ENCODE peak calls at places on chromosomes 5 and 9, in nine cellular contexts. One of them, this sample, is unnamed. For H3K9me3, the result is how much of the 10 kb centered on the place peaks cover.

GRCh38 chr9:108580021-108580439 is 275.8 kb downstream of the ACTL7B start:
- DNase-seq in Panc1: no peak
- DNase-seq in psoas muscle: no peak
- DNase-seq in uterus: no peak
- DNase-seq in GM23248: peak
- DNase-seq in cardiac muscle cell: no peak
- DNase-seq in tibial nerve: no peak
- DNase-seq in pancreas: no peak
- DNase-seq in trophoblast cell: peak
- DNase-seq in this sample: no peak

GRCh38 chr9:100170085-100170484 is 71.0 kb downstream of the INVS start:
- DNase-seq in tibial nerve: no peak
- DNase-seq in Panc1: no peak
- DNase-seq in cardiac muscle cell: no peak
- DNase-seq in trophoblast cell: no peak
- DNase-seq in uterus: no peak
- DNase-seq in GM23248: peak
- DNase-seq in pancreas: no peak
- DNase-seq in psoas muscle: no peak
- DNase-seq in this sample: no peak

GRCh38 chr5:36607838-36608783 is 1.7 kb downstream of the SLC1A3 start:
- DNase-seq in pancreas: no peak
- DNase-seq in GM23248: peak
- DNase-seq in uterus: no peak
- DNase-seq in cardiac muscle cell: no peak
- DNase-seq in psoas muscle: no peak
- DNase-seq in trophoblast cell: peak
- DNase-seq in tibial nerve: no peak
- DNase-seq in Panc1: no peak
- DNase-seq in this sample: no peak

GRCh38 chr5:101904736-101905135 is 391.3 kb downstream of the SLCO4C1 start:
- DNase-seq in trophoblast cell: no peak
- DNase-seq in Panc1: no peak
- DNase-seq in psoas muscle: no peak
- DNase-seq in cardiac muscle cell: no peak
- DNase-seq in tibial nerve: no peak
- DNase-seq in uterus: no peak
- DNase-seq in pancreas: no peak
- DNase-seq in GM23248: no peak
- DNase-seq in this sample: no peak

GRCh38 chr9:21549251-21549765 is 67.2 kb upstream of the IFNE start:
- DNase-seq in Panc1: no peak
- DNase-seq in GM23248: peak
- DNase-seq in cardiac muscle cell: no peak
- DNase-seq in uterus: no peak
- DNase-seq in trophoblast cell: no peak
- DNase-seq in pancreas: peak
- DNase-seq in psoas muscle: no peak
- DNase-seq in tibial nerve: no peak
- DNase-seq in this sample: no peak

GRCh38 chr5:52134013-52134650 is 653.6 kb upstream of the ITGA1 start:
- DNase-seq in cardiac muscle cell: no peak
- DNase-seq in trophoblast cell: no peak
- DNase-seq in uterus: no peak
- DNase-seq in psoas muscle: no peak
- DNase-seq in Panc1: no peak
- DNase-seq in pancreas: no peak
- DNase-seq in GM23248: no peak
- DNase-seq in tibial nerve: no peak
- DNase-seq in this sample: no peak

GRCh38 chr9:2241461-2241874 is 226.3 kb downstream of the SMARCA2 start:
- DNase-seq in Panc1: no peak
- DNase-seq in pancreas: no peak
- DNase-seq in GM23248: peak
- DNase-seq in trophoblast cell: no peak
- DNase-seq in cardiac muscle cell: no peak
- DNase-seq in uterus: peak
- DNase-seq in psoas muscle: peak
- DNase-seq in tibial nerve: no peak
- DNase-seq in this sample: no peak

GRCh38 chr5:67152400-67152799 is 44.2 kb downstream of the CD180 start:
- DNase-seq in Panc1: no peak
- DNase-seq in tibial nerve: no peak
- DNase-seq in pancreas: no peak
- DNase-seq in GM23248: no peak
- DNase-seq in cardiac muscle cell: no peak
- DNase-seq in trophoblast cell: no peak
- DNase-seq in uterus: no peak
- DNase-seq in psoas muscle: no peak
- DNase-seq in this sample: no peak

GRCh38 chr9:133771486-133772482 is 33.6 kb upstream of the SARDH start:
- DNase-seq in GM23248: no peak
- DNase-seq in psoas muscle: peak
- DNase-seq in tibial nerve: no peak
- DNase-seq in pancreas: peak
- DNase-seq in Panc1: no peak
- DNase-seq in cardiac muscle cell: no peak
- DNase-seq in uterus: peak
- DNase-seq in trophoblast cell: no peak
- DNase-seq in this sample: peak

GRCh38 chr5:66989286-66989685 is 207.3 kb downstream of the CD180 start:
- DNase-seq in Panc1: no peak
- DNase-seq in uterus: no peak
- DNase-seq in tibial nerve: no peak
- DNase-seq in cardiac muscle cell: peak
- DNase-seq in psoas muscle: no peak
- DNase-seq in trophoblast cell: no peak
- DNase-seq in GM23248: peak
- DNase-seq in pancreas: no peak
- DNase-seq in this sample: no peak

GRCh38 chr9:136531904-136532798 is 13.7 kb downstream of the NOTCH1 start:
- DNase-seq in pancreas: no peak
- DNase-seq in uterus: no peak
- DNase-seq in tibial nerve: no peak
- DNase-seq in Panc1: no peak
- DNase-seq in GM23248: no peak
- DNase-seq in trophoblast cell: no peak
- DNase-seq in psoas muscle: no peak
- DNase-seq in cardiac muscle cell: no peak
- DNase-seq in this sample: no peak

GRCh38 chr5:175718401-175719108 is 60.7 kb downstream of the HRH2 start:
- DNase-seq in cardiac muscle cell: peak
- DNase-seq in trophoblast cell: peak
- DNase-seq in uterus: no peak
- DNase-seq in Panc1: no peak
- DNase-seq in pancreas: peak
- DNase-seq in psoas muscle: peak
- DNase-seq in tibial nerve: peak
- DNase-seq in GM23248: peak
- DNase-seq in this sample: peak

GRCh38 chr9:104826109-104826775 is 62.3 kb downstream of the NIPSNAP3B start:
- DNase-seq in pancreas: no peak
- DNase-seq in Panc1: no peak
- DNase-seq in uterus: no peak
- DNase-seq in cardiac muscle cell: no peak
- DNase-seq in psoas muscle: no peak
- DNase-seq in trophoblast cell: no peak
- DNase-seq in tibial nerve: no peak
- DNase-seq in GM23248: no peak
- DNase-seq in this sample: no peak
- H3K9me3 ChIP-seq in pancreas: under half
- H3K9me3 ChIP-seq in Panc1: under half
- H3K9me3 ChIP-seq in uterus: under half
- H3K9me3 ChIP-seq in cardiac muscle cell: under half
- H3K9me3 ChIP-seq in psoas muscle: under half
- H3K9me3 ChIP-seq in trophoblast cell: under half
- H3K9me3 ChIP-seq in tibial nerve: under half
- H3K9me3 ChIP-seq in GM23248: under half
- H3K9me3 ChIP-seq in this sample: under half

GRCh38 chr5:123845356-123846100 is 333.6 kb downstream of the CSNK1G3 start:
- DNase-seq in tibial nerve: no peak
- DNase-seq in trophoblast cell: peak
- DNase-seq in uterus: no peak
- DNase-seq in Panc1: no peak
- DNase-seq in pancreas: no peak
- DNase-seq in cardiac muscle cell: no peak
- DNase-seq in psoas muscle: no peak
- DNase-seq in GM23248: no peak
- DNase-seq in this sample: no peak
- H3K4me3 ChIP-seq in tibial nerve: no peak
- H3K4me3 ChIP-seq in trophoblast cell: no peak
- H3K4me3 ChIP-seq in uterus: no peak
- H3K4me3 ChIP-seq in Panc1: no peak
- H3K4me3 ChIP-seq in pancreas: no peak
- H3K4me3 ChIP-seq in cardiac muscle cell: no peak
- H3K4me3 ChIP-seq in psoas muscle: no peak
- H3K4me3 ChIP-seq in GM23248: no peak
- H3K4me3 ChIP-seq in this sample: no peak

DNA sequence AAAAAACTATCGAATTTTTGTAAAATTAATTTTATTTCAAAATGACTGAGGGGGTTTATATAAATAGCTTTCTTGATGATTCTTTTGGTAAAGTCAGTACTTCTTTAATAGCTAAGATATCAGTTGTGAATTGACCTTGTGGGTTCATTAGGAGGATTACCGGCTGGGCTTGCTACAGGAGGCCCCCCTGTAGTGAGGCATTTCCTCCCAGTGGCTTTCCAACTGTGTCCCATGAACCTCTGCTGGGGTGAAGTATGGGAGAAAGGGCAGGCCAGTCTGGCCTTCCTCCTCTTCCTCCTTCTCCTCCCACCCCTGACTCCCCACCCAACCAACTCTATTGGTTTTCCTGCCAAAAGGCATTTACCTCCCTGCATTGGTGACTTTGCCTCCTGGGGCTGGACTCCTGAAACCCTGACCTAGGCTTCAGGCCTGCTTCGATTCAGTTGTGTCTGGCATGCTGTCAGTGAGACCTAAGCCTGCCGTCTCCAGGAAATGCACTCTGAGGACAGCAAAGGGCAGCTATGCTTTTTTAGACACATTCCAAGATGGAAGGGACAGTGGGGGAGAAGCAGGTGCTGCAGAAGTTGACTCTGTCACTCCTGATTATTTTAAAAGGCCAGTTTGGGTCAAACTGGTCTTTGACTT is 144.8 kb downstream of the HSPA4 start:
- DNase-seq in GM23248: no peak
- DNase-seq in tibial nerve: no peak
- DNase-seq in Panc1: no peak
- DNase-seq in cardiac muscle cell: no peak
- DNase-seq in uterus: no peak
- DNase-seq in pancreas: no peak
- DNase-seq in psoas muscle: no peak
- DNase-seq in trophoblast cell: no peak
- DNase-seq in this sample: no peak
- H3K9me3 ChIP-seq in GM23248: under half
- H3K9me3 ChIP-seq in tibial nerve: under half
- H3K9me3 ChIP-seq in Panc1: under half
- H3K9me3 ChIP-seq in cardiac muscle cell: under half
- H3K9me3 ChIP-seq in uterus: under half
- H3K9me3 ChIP-seq in pancreas: under half
- H3K9me3 ChIP-seq in psoas muscle: under half
- H3K9me3 ChIP-seq in trophoblast cell: under half
- H3K9me3 ChIP-seq in this sample: under half

GRCh38 chr5:987761-988160 is 20.8 kb upstream of the NKD2 start:
- DNase-seq in uterus: no peak
- DNase-seq in pancreas: no peak
- DNase-seq in trophoblast cell: no peak
- DNase-seq in tibial nerve: no peak
- DNase-seq in Panc1: no peak
- DNase-seq in GM23248: no peak
- DNase-seq in cardiac muscle cell: no peak
- DNase-seq in psoas muscle: no peak
- DNase-seq in this sample: no peak
- H3K4me3 ChIP-seq in uterus: no peak
- H3K4me3 ChIP-seq in pancreas: no peak
- H3K4me3 ChIP-seq in trophoblast cell: no peak
- H3K4me3 ChIP-seq in tibial nerve: no peak
- H3K4me3 ChIP-seq in Panc1: no peak
- H3K4me3 ChIP-seq in GM23248: no peak
- H3K4me3 ChIP-seq in cardiac muscle cell: no peak
- H3K4me3 ChIP-seq in psoas muscle: no peak
- H3K4me3 ChIP-seq in this sample: no peak

GRCh38 chr5:179079165-179079987 is 19.2 kb downstream of the ZNF354C start:
- DNase-seq in trophoblast cell: no peak
- DNase-seq in uterus: no peak
- DNase-seq in cardiac muscle cell: no peak
- DNase-seq in GM23248: peak
- DNase-seq in Panc1: no peak
- DNase-seq in psoas muscle: no peak
- DNase-seq in tibial nerve: no peak
- DNase-seq in pancreas: no peak
- DNase-seq in this sample: no peak

DNA sequence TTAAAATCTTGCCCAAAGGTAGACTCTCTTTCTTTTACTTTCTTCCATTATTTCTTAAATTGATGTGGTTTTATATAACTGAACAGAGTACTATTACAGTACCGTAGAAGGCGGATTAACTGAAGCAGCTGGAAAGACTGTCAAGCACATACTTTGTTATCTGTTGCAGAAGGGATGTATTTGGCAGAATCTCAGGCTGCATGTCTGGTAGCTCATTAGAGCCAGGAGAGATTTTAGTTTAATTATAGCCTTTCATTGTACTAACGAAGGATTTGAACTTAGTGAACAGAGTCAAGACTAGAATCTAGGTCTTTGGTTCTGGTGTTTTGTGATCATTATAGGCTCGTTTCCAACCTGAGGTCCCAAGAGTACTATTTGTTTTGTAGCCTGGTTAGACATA is 20.6 kb downstream of the ZNF354C start:
- DNase-seq in tibial nerve: no peak
- DNase-seq in pancreas: no peak
- DNase-seq in uterus: no peak
- DNase-seq in trophoblast cell: no peak
- DNase-seq in cardiac muscle cell: no peak
- DNase-seq in psoas muscle: no peak
- DNase-seq in Panc1: no peak
- DNase-seq in GM23248: no peak
- DNase-seq in this sample: no peak
- H3K9me3 ChIP-seq in tibial nerve: half or more
- H3K9me3 ChIP-seq in pancreas: under half
- H3K9me3 ChIP-seq in uterus: half or more
- H3K9me3 ChIP-seq in trophoblast cell: under half
- H3K9me3 ChIP-seq in cardiac muscle cell: under half
- H3K9me3 ChIP-seq in psoas muscle: half or more
- H3K9me3 ChIP-seq in Panc1: half or more
- H3K9me3 ChIP-seq in GM23248: under half
- H3K9me3 ChIP-seq in this sample: half or more

DNA sequence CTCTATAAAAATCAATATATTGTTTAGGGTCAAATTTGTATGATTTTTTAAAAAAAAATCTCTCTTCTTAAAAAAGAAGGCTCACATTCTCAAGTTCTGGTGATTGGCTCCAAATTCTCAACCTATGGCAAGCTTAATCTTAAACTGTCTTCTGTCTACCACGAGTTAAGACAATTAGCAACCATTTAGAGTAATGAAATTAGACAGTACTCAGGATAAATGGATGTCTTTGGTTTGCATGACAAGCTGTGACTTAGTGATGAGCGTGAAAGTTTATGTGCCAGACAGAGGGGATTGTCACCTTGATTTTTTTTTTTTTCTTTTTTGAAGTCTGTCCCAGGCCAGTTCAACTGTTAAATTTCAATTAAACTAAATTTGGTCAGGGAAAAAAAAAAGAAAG is 1632.3 kb downstream of the MAT2B start:
- DNase-seq in pancreas: no peak
- DNase-seq in trophoblast cell: no peak
- DNase-seq in GM23248: no peak
- DNase-seq in tibial nerve: no peak
- DNase-seq in uterus: no peak
- DNase-seq in cardiac muscle cell: no peak
- DNase-seq in psoas muscle: no peak
- DNase-seq in Panc1: no peak
- DNase-seq in this sample: no peak
- H3K4me3 ChIP-seq in pancreas: no peak
- H3K4me3 ChIP-seq in trophoblast cell: no peak
- H3K4me3 ChIP-seq in GM23248: no peak
- H3K4me3 ChIP-seq in tibial nerve: no peak
- H3K4me3 ChIP-seq in uterus: no peak
- H3K4me3 ChIP-seq in cardiac muscle cell: no peak
- H3K4me3 ChIP-seq in psoas muscle: no peak
- H3K4me3 ChIP-seq in Panc1: no peak
- H3K4me3 ChIP-seq in this sample: no peak

This sample was measured in lower lobe of right lung.